ENCODE peak calls at places on chromosomes 4 and X, in seven cellular contexts. G, R, Z, T, M, D and A are unnamed samples.

GRCh38 chrX:119155416-119156035 is 27.9 kb upstream of the KIAA1210 start:
- DNase-seq in T (no peak), D (no peak), M (peak), R (no peak), Z (no peak), G (no peak), A (no peak)

GRCh38 chrX:112672788-112673560 is 6.8 kb downstream of the LHFPL1 start:
- DNase-seq in T (no peak), G (no peak), R (no peak), M (no peak), Z (no peak), D (no peak), A (no peak)

GRCh38 chr4:56448301-56448700 is 12.2 kb downstream of the PAICS start:
- DNase-seq in T (no peak), Z (no peak), G (no peak), R (no peak), M (no peak), D (no peak), A (no peak)

GRCh38 chr4:133498149-133498548 is 349.1 kb downstream of the PCDH10 start:
- DNase-seq in M (no peak), G (no peak), R (no peak), Z (no peak), D (no peak), T (no peak), A (no peak)

GRCh38 chr4:89129080-89129640 is 17.8 kb downstream of the TIGD2 start:
- DNase-seq in D (peak), Z (no peak), G (no peak), M (no peak), R (no peak), T (no peak), A (no peak)

GRCh38 chr4:128281354-128281753 is 6.3 kb downstream of the PGRMC2 start:
- DNase-seq in R (no peak), G (no peak), M (no peak), Z (no peak), D (no peak), T (no peak), A (no peak)

GRCh38 chrX:19747672-19748610 is 139.5 kb downstream of the SH3KBP1 start:
- DNase-seq in M (no peak), Z (no peak), R (no peak), T (no peak), G (no peak), D (no peak), A (no peak)

GRCh38 chrX:13506574-13506973 is 62.8 kb upstream of the EGFL6 start:
- DNase-seq in G (no peak), D (peak), Z (peak), T (peak), R (no peak), M (peak), A (peak)

GRCh38 chr4:8534601-8535000 is 45.6 kb upstream of the GPR78 start:
- DNase-seq in M (no peak), G (no peak), Z (no peak), T (no peak), R (no peak), D (no peak), A (no peak)

GRCh38 chrX:154540897-154541535 is 5.6 kb downstream of the G6PD start:
- DNase-seq in D (peak), T (no peak), Z (no peak), G (no peak), M (no peak), R (no peak), A (no peak)

GRCh38 chr4:153127773-153128494 is 76.3 kb upstream of the TRIM2 start:
- DNase-seq in T (peak), D (peak), R (peak), M (peak), Z (peak), G (peak), A (peak)

GRCh38 chr4:155832664-155833063 is 33.4 kb downstream of the ASIC5 start:
- DNase-seq in Z (no peak), M (no peak), R (no peak), D (no peak), G (no peak), T (no peak), A (no peak)

GRCh38 chrX:18935893-18936292 is 48.0 kb downstream of the PHKA2 start:
- DNase-seq in R (no peak), T (no peak), G (no peak), Z (no peak), D (no peak), M (no peak), A (no peak)

GRCh38 chr4:1398686-1399507 is 7.3 kb downstream of the NKX1-1 start:
- DNase-seq in G (no peak), D (no peak), T (no peak), R (no peak), Z (peak), M (no peak), A (no peak)

GRCh38 chrX:13778916-13779315 is 38.0 kb downstream of the GPM6B start:
- DNase-seq in M (no peak), G (no peak), D (no peak), Z (no peak), R (no peak), T (no peak), A (no peak)

GRCh38 chrX:45697591-45697990 is 496.9 kb upstream of the DIPK2B start:
- DNase-seq in G (no peak), D (no peak), R (no peak), T (no peak), M (no peak), Z (no peak), A (no peak)

GRCh38 chr4:7540216-7540615 is 105.5 kb upstream of the PSAPL1 start:
- DNase-seq in R (no peak), M (no peak), D (no peak), T (no peak), Z (peak), G (no peak), A (no peak)

GRCh38 chr4:37693450-37694190 is 7.4 kb upstream of the RELL1 start:
- DNase-seq in Z (no peak), G (no peak), R (no peak), T (no peak), D (no peak), M (no peak), A (no peak)

GRCh38 chrX:15816886-15817285 is 26.6 kb downstream of the ZRSR2 start:
- DNase-seq in R (peak), Z (peak), G (no peak), T (no peak), M (no peak), D (no peak), A (no peak)

GRCh38 chr4:173520921-173521473 is 9.0 kb downstream of the HAND2 start:
- DNase-seq in M (no peak), T (no peak), G (no peak), Z (peak), D (no peak), R (no peak), A (no peak)

GRCh38 chrX:21738145-21738949 is 19.6 kb downstream of the SMPX start:
- DNase-seq in T (no peak), D (no peak), Z (no peak), G (peak), R (no peak), M (no peak), A (no peak)

GRCh38 chr4:75726577-75726976 is 2.2 kb downstream of the USO1 start:
- DNase-seq in G (no peak), T (no peak), R (no peak), M (no peak), Z (no peak), D (no peak), A (no peak)

GRCh38 chr4:87425711-87426110 is 3.3 kb downstream of the NUDT9 start:
- DNase-seq in T (no peak), Z (no peak), M (no peak), D (no peak), R (no peak), G (no peak), A (no peak)

GRCh38 chr4:38106301-38106700 is 146.1 kb downstream of the PTTG2 start:
- DNase-seq in M (no peak), D (no peak), Z (no peak), T (no peak), R (no peak), G (no peak), A (no peak)

GRCh38 chrX:49071877-49072711 is 1.7 kb downstream of the PRAF2 start:
- DNase-seq in G (peak), M (no peak), Z (peak), T (no peak), R (no peak), D (no peak), A (no peak)

GRCh38 chr4:2570551-2571222 is 34.2 kb downstream of the FAM193A start:
- DNase-seq in Z (no peak), R (peak), M (no peak), T (no peak), D (no peak), G (no peak), A (no peak)

GRCh38 chr4:83121246-83121645 is 6.7 kb upstream of the PLAC8 start:
- DNase-seq in M (no peak), R (no peak), G (no peak), T (no peak), Z (no peak), D (no peak), A (no peak)

GRCh38 chr4:83128235-83128929 is 13.9 kb upstream of the PLAC8 start:
- DNase-seq in M (no peak), Z (no peak), D (no peak), G (no peak), R (no peak), T (no peak), A (no peak)

GRCh38 chr4:83129258-83129657 is 14.7 kb upstream of the PLAC8 start:
- DNase-seq in M (no peak), G (no peak), T (no peak), D (no peak), Z (no peak), R (no peak), A (no peak)

GRCh38 chr4:83125738-83126141 is 11.2 kb upstream of the PLAC8 start:
- DNase-seq in M (no peak), T (no peak), R (no peak), Z (no peak), D (no peak), G (no peak), A (no peak)

GRCh38 chr4:83124079-83124780 is 9.7 kb upstream of the PLAC8 start:
- DNase-seq in T (no peak), R (no peak), G (no peak), M (no peak), D (no peak), Z (no peak), A (no peak)
- TF ChIP-seq JUND in T (no peak), R (no peak), G (no peak), M (no peak), D (no peak), Z (no peak), A (no peak)

GRCh38 chrX:123563167-123563566 is 169.7 kb downstream of the THOC2 start:
- DNase-seq in G (no peak), R (no peak), Z (no peak), T (no peak), M (no peak), D (no peak), A (no peak)

GRCh38 chrX:123562342-123563146 is 170.3 kb downstream of the THOC2 start:
- DNase-seq in M (no peak), Z (no peak), D (no peak), R (no peak), T (no peak), G (no peak), A (no peak)

DNA sequence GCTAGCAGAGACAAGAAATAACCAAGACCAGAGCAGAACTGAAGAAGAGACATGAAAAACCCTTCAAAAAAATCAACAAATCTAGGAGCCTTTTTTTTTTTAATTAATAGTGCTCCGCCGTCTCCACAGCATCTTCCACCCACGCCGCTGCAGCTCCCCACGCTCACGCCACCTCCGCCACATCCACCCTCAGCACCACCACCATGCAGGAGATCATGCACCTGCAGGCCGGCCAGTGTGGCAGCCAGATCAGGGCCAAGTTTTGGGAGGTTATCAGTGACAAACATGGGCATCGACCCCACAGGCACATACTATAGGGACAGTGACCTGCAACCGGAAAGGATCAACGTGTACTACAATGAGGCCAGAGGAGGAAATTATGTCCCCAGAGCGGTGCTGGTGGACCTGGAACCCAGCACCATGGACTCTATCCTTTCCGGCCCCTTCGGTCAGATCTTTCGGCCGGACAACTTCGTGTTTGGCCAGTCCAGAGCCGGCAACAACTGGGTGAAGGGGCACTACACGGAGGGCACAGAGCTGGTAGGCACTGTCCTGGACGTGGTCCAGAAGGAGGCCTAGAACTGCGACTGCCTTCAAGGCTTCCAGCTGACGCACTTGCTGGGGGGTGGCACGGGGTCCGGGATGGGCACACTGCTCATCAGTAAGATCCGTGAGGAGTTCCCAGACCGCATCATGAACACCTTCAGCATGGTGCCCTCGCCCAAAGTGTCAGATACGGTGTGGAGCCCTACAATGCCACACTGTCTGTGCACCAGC is 171.2 kb downstream of the THOC2 start:
- DNase-seq in Z (no peak), M (no peak), R (no peak), D (no peak), G (no peak), T (no peak), A (no peak)
- TF ChIP-seq JUND in Z (no peak), M (no peak), R (no peak), D (no peak), G (no peak), T (no peak), A (no peak)

GRCh38 chr4:129377131-129377845 is 281.3 kb downstream of the C4orf33 start:
- DNase-seq in Z (no peak), M (no peak), G (no peak), R (no peak), D (no peak), T (no peak), A (no peak)
- TF ChIP-seq JUND in Z (no peak), M (no peak), G (no peak), R (no peak), D (no peak), T (no peak), A (no peak)

GRCh38 chrX:52574416-52575275 is 57.8 kb upstream of the XAGE1B start:
- DNase-seq in T (peak), D (peak), G (no peak), Z (peak), R (peak), M (peak), A (peak)
- TF ChIP-seq JUND in T (no peak), D (no peak), G (no peak), Z (no peak), R (no peak), M (no peak), A (no peak)

DNA sequence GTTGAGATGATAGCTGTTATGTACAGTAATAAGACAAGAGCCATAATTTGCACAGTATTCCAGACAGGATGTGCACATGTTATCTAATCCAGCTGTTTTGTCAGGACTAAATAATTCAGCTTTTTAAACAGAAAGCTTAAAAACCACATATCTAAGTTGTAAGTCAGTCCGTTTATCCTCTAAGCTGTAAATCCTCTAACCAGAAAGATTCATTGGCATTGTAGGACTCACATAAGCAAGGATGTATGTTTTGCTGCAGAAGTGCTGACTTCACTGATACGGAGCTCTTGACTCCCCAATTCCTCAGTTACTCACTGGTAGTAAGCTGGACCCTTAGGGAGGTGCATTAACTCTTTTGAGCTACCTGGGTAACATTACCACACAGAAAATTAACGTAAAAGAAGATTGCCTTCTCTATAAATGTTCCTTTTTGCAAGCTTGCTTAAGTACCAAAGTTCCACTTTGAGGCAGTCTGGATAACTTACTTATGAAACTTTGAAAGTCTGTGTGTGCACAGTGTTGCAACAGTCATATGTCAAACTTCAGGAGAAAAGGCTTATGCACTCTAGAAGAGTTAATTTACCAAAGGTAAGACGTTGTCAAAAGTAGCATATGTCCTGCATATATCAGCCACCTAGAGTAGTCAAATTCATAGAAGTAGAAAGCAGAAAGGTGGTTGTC is 58.3 kb upstream of the MAGEB2 start:
- DNase-seq in M (no peak), D (no peak), T (no peak), G (no peak), R (no peak), Z (no peak), A (no peak)
- TF ChIP-seq JUND in M (no peak), D (no peak), T (no peak), G (no peak), R (no peak), Z (no peak), A (no peak)